ENCODE peak calls at places on chromosomes 13 and 19, in six cellular contexts. Y is activated CD8-positive, alpha-beta T cell treated with anti-CD3 and anti-CD28 coated beads, Interleukin-2, amount 10 ng/mL, durations not matched to agents 7 days and 5 days; O is NCI-H345; C is activated naive CD4-positive, alpha-beta T cell; F is NCI-H2029; P is GOT3. A is an unnamed sample.

GRCh38 chr19:48398329-48399235 is 5.1 kb downstream of the GRIN2D start:
- DNase-seq in O (peak; percentile 83), P (no peak), Y (peak; percentile 91), F (peak; percentile 92), C (peak; percentile 60), A (peak; percentile 93)

GRCh38 chr13:109787135-109787954 is 962 bp upstream of the IRS2 start:
- DNase-seq in Y (peak; percentile 36), O (peak; percentile 68), C (peak; percentile 37), P (no peak), F (peak; percentile 51), A (peak; percentile 79)

GRCh38 chr13:24127116-24127631 is 33.3 kb upstream of the SPATA13 start:
- DNase-seq in C (no peak), O (no peak), Y (peak; percentile 26), F (no peak), P (no peak), A (no peak)

GRCh38 chr13:33126909-33127607 is 110.8 kb downstream of the KL start:
- DNase-seq in O (no peak), F (no peak), Y (no peak), C (no peak), P (no peak), A (peak; percentile 88)

GRCh38 chr19:46963093-46963734 is 56.4 kb upstream of the NPAS1 start:
- DNase-seq in P (peak; percentile 23), F (no peak), Y (peak; percentile 33), C (no peak), O (no peak), A (no peak)

GRCh38 chr19:19591133-19591825 is 27.2 kb downstream of the PBX4 start:
- DNase-seq in F (no peak), C (no peak), P (peak; percentile 53), O (no peak), Y (peak; percentile 67), A (no peak)

GRCh38 chr13:39451301-39451700 is 151.7 kb downstream of the LHFPL6 start:
- DNase-seq in Y (no peak), P (no peak), O (peak; percentile 37), F (peak; percentile 7), C (no peak), A (no peak)

GRCh38 chr13:27605610-27606200 is 14.6 kb downstream of the LNX2 start:
- DNase-seq in F (no peak), P (no peak), C (no peak), Y (no peak), O (no peak), A (no peak)

GRCh38 chr13:48505597-48506091 is 27.2 kb downstream of the RCBTB2 start:
- DNase-seq in C (no peak), O (no peak), F (no peak), Y (peak; percentile 84), P (no peak), A (no peak)

GRCh38 chr19:51690359-51691121 is 2.6 kb upstream of the SPACA6 start:
- DNase-seq in F (no peak), C (no peak), P (no peak), Y (peak; percentile 44), O (no peak), A (peak; percentile 89)

GRCh38 chr19:48244289-48244688 is 11.4 kb downstream of the CARD8 start:
- DNase-seq in F (no peak), P (no peak), C (no peak), O (no peak), Y (peak; percentile 60), A (no peak)

GRCh38 chr13:112442483-112443090 is 66.4 kb downstream of the SPACA7 start:
- DNase-seq in O (peak; percentile 27), C (no peak), F (no peak), P (no peak), Y (no peak), A (no peak)

GRCh38 chr13:81726037-81726726 is 1385.3 kb upstream of the SPRY2 start:
- DNase-seq in C (no peak), O (no peak), Y (no peak), P (no peak), F (no peak), A (no peak)

GRCh38 chr19:29060833-29061364 is 152.1 kb downstream of the UQCRFS1 start:
- DNase-seq in O (no peak), Y (no peak), C (no peak), P (no peak), F (no peak), A (no peak)

GRCh38 chr13:25180795-25181537 is 8.9 kb upstream of the AMER2 start:
- DNase-seq in C (no peak), F (no peak), O (no peak), P (no peak), Y (no peak), A (no peak)

GRCh38 chr13:97307882-97308624 is 85.9 kb downstream of the MBNL2 start:
- DNase-seq in C (no peak), O (peak; percentile 2), P (peak; percentile 89), F (no peak), Y (no peak), A (peak; percentile 44)

GRCh38 chr19:10085641-10086031 is 481 bp upstream of the SHFL start:
- DNase-seq in Y (no peak), C (no peak), P (no peak), O (no peak), F (no peak), A (no peak)

GRCh38 chr19:49921871-49922755 is 6.9 kb upstream of the ATF5 start:
- DNase-seq in F (no peak), C (no peak), P (no peak), O (no peak), Y (no peak), A (no peak)

GRCh38 chr19:46753420-46754155 is 7.3 kb upstream of the STRN4 start:
- DNase-seq in O (peak; percentile 34), P (no peak), F (peak; percentile 69), C (no peak), Y (peak; percentile 85), A (peak; percentile 68)

GRCh38 chr13:108859202-108860012 is 230.0 kb downstream of the MYO16 start:
- DNase-seq in P (no peak), F (no peak), O (no peak), Y (no peak), C (no peak), A (no peak)

GRCh38 chr19:28026636-28027035 is 1186.3 kb downstream of the UQCRFS1 start:
- DNase-seq in F (no peak), O (no peak), P (no peak), Y (no peak), C (no peak), A (no peak)

GRCh38 chr13:23378009-23378632 is 55.4 kb downstream of the SACS start:
- DNase-seq in C (no peak), P (peak; percentile 18), O (no peak), Y (peak; percentile 60), F (no peak), A (no peak)

GRCh38 chr19:49855277-49855675 is 4.3 kb downstream of the PTOV1 start:
- DNase-seq in P (no peak), Y (no peak), C (no peak), F (no peak), O (no peak), A (no peak)

GRCh38 chr19:43765109-43765876 is 10.5 kb upstream of the SMG9 start:
- DNase-seq in O (no peak), F (no peak), P (peak; percentile 53), C (no peak), Y (peak; percentile 86), A (peak; percentile 83)

GRCh38 chr13:40052954-40053353 is 397.5 kb downstream of the COG6 start:
- DNase-seq in Y (no peak), C (no peak), P (no peak), O (no peak), F (no peak), A (no peak)

GRCh38 chr19:45396389-45397260 is 8.2 kb downstream of the PPP1R13L start:
- DNase-seq in O (no peak), C (no peak), F (no peak), P (no peak), Y (no peak), A (no peak)

GRCh38 chr19:42468273-42468796 is 25.6 kb upstream of the CXCL17 start:
- DNase-seq in C (no peak), F (no peak), Y (no peak), O (no peak), P (peak; percentile 32), A (no peak)

GRCh38 chr13:106635616-106636015 is 67.7 kb upstream of the ARGLU1 start:
- DNase-seq in O (no peak), Y (no peak), P (no peak), C (no peak), F (no peak), A (no peak)

GRCh38 chr13:112469071-112469745 is 93.1 kb downstream of the SPACA7 start:
- DNase-seq in C (no peak), P (no peak), O (no peak), F (no peak), Y (no peak), A (no peak)

GRCh38 chr13:34733720-34734119 is 208.3 kb upstream of the NBEA start:
- DNase-seq in O (no peak), Y (no peak), P (no peak), C (no peak), F (no peak), A (no peak)

GRCh38 chr19:46023311-46023779 is 492 bp upstream of the PGLYRP1 start:
- DNase-seq in F (no peak), O (no peak), C (no peak), Y (no peak), P (no peak), A (no peak)

GRCh38 chr19:6212403-6213265 is 67.1 kb downstream of the MLLT1 start:
- DNase-seq in Y (no peak), P (no peak), F (no peak), C (no peak), O (no peak), A (peak; percentile 49)

GRCh38 chr13:33004454-33004853 is 11.8 kb upstream of the KL start:
- DNase-seq in Y (no peak), F (no peak), P (no peak), C (no peak), O (no peak), A (peak; percentile 75)

GRCh38 chr19:1979642-1980041 is 35.9 kb downstream of the BTBD2 start:
- DNase-seq in C (no peak), P (no peak), F (no peak), Y (no peak), O (no peak), A (peak; percentile 32)

GRCh38 chr13:21014666-21015170 is 46.7 kb downstream of the LATS2 start:
- DNase-seq in C (no peak), F (no peak), Y (no peak), P (no peak), O (no peak), A (peak; percentile 81)

GRCh38 chr19:15316498-15316897 is 15.8 kb downstream of the BRD4 start:
- DNase-seq in P (no peak), F (no peak), C (no peak), O (no peak), Y (no peak), A (peak; percentile 6)

GRCh38 chr19:3068071-3068470 is 5.8 kb upstream of the TLE5 start:
- DNase-seq in O (no peak), Y (no peak), P (no peak), C (no peak), F (no peak), A (no peak)